ENCODE peak calls at places on chromosomes 6 and 20, in four cellular contexts. E, V, Q and Y are unnamed samples.

GRCh38 chr6:134746125-134746524 is 203.8 kb downstream of the ALDH8A1 start:
- DNase-seq in E (no peak), V (no peak), Q (no peak), Y (no peak)

GRCh38 chr20:47927385-47927851 is 142.1 kb upstream of the SULF2 start:
- DNase-seq in E (no peak), V (no peak), Q (peak; percentile 4), Y (peak; percentile 36)

GRCh38 chr6:147752686-147753418 is 244.4 kb downstream of the SAMD5 start:
- DNase-seq in E (no peak), V (no peak), Q (no peak), Y (no peak)

GRCh38 chr6:33147807-33148666 is 44.2 kb downstream of the COL11A2 start:
- DNase-seq in E (peak; percentile 18), V (no peak), Q (peak; percentile 81), Y (peak; percentile 63)

GRCh38 chr6:30741789-30742315 is 635 bp downstream of the FLOT1 start:
- DNase-seq in E (no peak), V (no peak), Q (no peak), Y (no peak)

GRCh38 chr6:170227521-170227983 is 63.3 kb downstream of the DLL1 start:
- DNase-seq in E (no peak), V (no peak), Q (no peak), Y (no peak)

GRCh38 chr6:17957488-17957887 is 29.9 kb downstream of the KIF13A start:
- DNase-seq in E (peak; percentile 76), V (no peak), Q (no peak), Y (no peak)

GRCh38 chr6:167441653-167442644 is 117.1 kb downstream of the TTLL2 start:
- DNase-seq in E (no peak), V (no peak), Q (no peak), Y (no peak)

GRCh38 chr20:17969884-17970409 is 1.1 kb downstream of the MGME1 start:
- DNase-seq in E (peak; percentile 61), V (peak; percentile 58), Q (no peak), Y (peak; percentile 50)

GRCh38 chr6:81298751-81299150 is 453.7 kb downstream of the TENT5A start:
- DNase-seq in E (no peak), V (no peak), Q (no peak), Y (no peak)

GRCh38 chr6:446418-447366 is 55.1 kb downstream of the IRF4 start:
- DNase-seq in E (no peak), V (no peak), Q (no peak), Y (no peak)

GRCh38 chr6:36577298-36577697 is 16.9 kb upstream of the SRSF3 start:
- DNase-seq in E (peak; percentile 78), V (no peak), Q (peak; percentile 95), Y (peak; percentile 91)

GRCh38 chr6:81515562-81516453 is 236.7 kb downstream of the TENT5A start:
- DNase-seq in E (no peak), V (no peak), Q (peak; percentile 82), Y (peak; percentile 82)

GRCh38 chr6:22098623-22099022 is 198.2 kb downstream of the PRL start:
- DNase-seq in E (no peak), V (no peak), Q (no peak), Y (no peak)

GRCh38 chr6:124955108-124955851 is 7.0 kb upstream of the RNF217 start:
- DNase-seq in E (no peak), V (no peak), Q (peak; percentile 12), Y (no peak)

GRCh38 chr6:138382498-138383265 is 5.0 kb downstream of the SMIM28 start:
- DNase-seq in E (no peak), V (no peak), Q (no peak), Y (no peak)

GRCh38 chr6:29596381-29596900 is 11.5 kb downstream of the OR2H2 start:
- DNase-seq in E (no peak), V (no peak), Q (no peak), Y (no peak)

GRCh38 chr6:50030777-50031562 is 9.2 kb upstream of the DEFB110 start:
- DNase-seq in E (no peak), V (no peak), Q (no peak), Y (no peak)
- H3K4me3 ChIP-seq in E (no peak overlapping the region), V (no peak overlapping the region), Q (no peak overlapping the region), Y (no peak overlapping the region)

GRCh38 chr6:71268710-71269437 is 19.7 kb upstream of the OGFRL1 start:
- DNase-seq in E (no peak), V (no peak), Q (no peak), Y (no peak)

GRCh38 chr6:71260205-71260604 is 28.4 kb upstream of the OGFRL1 start:
- DNase-seq in E (no peak), V (no peak), Q (no peak), Y (no peak)

GRCh38 chr6:71258078-71258866 is 30.3 kb upstream of the OGFRL1 start:
- DNase-seq in E (no peak), V (no peak), Q (no peak), Y (peak; percentile 49)

DNA sequence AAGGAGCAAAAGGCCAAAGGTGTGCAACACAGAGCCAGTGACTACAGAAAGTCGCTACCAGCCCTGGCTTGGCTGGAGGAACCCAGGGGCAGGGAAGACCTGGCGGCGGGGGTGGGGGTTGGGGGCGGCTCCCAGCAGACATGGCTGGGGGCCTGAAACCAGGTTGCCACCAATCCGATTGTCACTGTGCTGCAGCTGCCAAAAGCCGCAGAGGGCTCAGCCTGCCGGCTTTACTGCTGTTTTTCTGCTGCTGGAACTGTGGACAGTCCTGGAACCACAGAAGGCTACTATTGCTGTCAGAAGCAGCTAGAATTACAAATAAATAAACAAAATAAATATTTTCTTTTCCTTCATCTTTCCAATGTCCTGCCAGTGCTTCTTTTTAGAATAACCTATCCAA is 25.7 kb upstream of the OGFRL1 start:
- DNase-seq in E (no peak), V (no peak), Q (no peak), Y (no peak)
- H3K4me3 ChIP-seq in E (no peak overlapping the region), V (no peak overlapping the region), Q (no peak overlapping the region), Y (no peak overlapping the region)

GRCh38 chr6:26575494-26575939 is 21.2 kb upstream of the ABT1 start:
- DNase-seq in E (peak; percentile 74), V (no peak), Q (peak; percentile 38), Y (no peak)

GRCh38 chr6:26577720-26578072 is 19.1 kb upstream of the ABT1 start:
- DNase-seq in E (no peak), V (no peak), Q (no peak), Y (no peak)

GRCh38 chr6:26576929-26577719 is 19.6 kb upstream of the ABT1 start:
- DNase-seq in E (peak; percentile 89), V (peak; percentile 68), Q (peak; percentile 90), Y (peak; percentile 71)

GRCh38 chr6:26578279-26578678 is 18.5 kb upstream of the ABT1 start:
- DNase-seq in E (no peak), V (no peak), Q (no peak), Y (no peak)

DNA sequence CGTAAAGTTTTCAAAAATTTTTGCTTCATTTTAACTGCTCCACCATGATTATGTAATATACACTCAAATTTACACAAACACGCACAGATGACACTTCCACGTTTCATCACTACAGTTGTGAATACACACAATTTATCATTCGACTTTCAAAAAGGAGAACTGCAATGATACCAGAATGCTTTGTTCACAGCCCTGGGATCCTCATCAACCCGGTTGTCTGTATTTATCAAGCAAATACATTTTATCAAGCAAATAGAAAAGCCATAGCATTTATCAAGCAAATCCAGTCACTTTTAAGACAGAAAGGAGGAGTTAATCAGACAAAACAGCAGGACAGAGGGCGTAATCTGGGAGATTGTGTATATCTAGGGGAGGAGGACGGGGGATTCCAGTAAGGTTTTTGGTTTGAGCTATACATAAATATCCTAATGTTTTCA is 20.3 kb upstream of the ABT1 start:
- DNase-seq in E (no peak), V (no peak), Q (no peak), Y (no peak)
- H3K4me3 ChIP-seq in E (peak overlapping the region; percentile 51), V (peak overlapping the region; percentile 48), Q (peak overlapping the region; percentile 19), Y (peak overlapping the region; percentile 52)

GRCh38 chr6:109526905-109527628 is 44.0 kb upstream of the ZBTB24 start:
- DNase-seq in E (peak; percentile 74), V (no peak), Q (peak; percentile 87), Y (peak; percentile 68)
- H3K4me3 ChIP-seq in E (no peak overlapping the region), V (no peak overlapping the region), Q (no peak overlapping the region), Y (no peak overlapping the region)